ENCODE peak calls at places on chromosomes 5 and 9, in four cellular contexts. O is MCF 10A, X is Caco-2, K is breast epithelium. W is an unnamed sample.
A peak's percentile ranks its signal among the peaks of the same experiment; 100 is the strongest.

GRCh38 chr9:87672586-87672985 is 53.3 kb upstream of the CTSL start:
- DNase-seq in K (no peak), O (no peak), X (no peak), W (no peak)

GRCh38 chr9:16319646-16320045 is 550.8 kb downstream of the BNC2 start:
- DNase-seq in K (no peak), O (no peak), X (no peak), W (no peak)

GRCh38 chr5:119452060-119452372 is 281 bp upstream of the HSD17B4 start:
- DNase-seq in O (no peak), K (no peak), X (no peak), W (no peak)

GRCh38 chr5:74693176-74693575 is 8.1 kb downstream of the HEXB start:
- DNase-seq in O (peak; percentile 54), X (no peak), K (no peak), W (no peak)

GRCh38 chr9:104247899-104248460 is 153.9 kb downstream of the SMC2 start:
- DNase-seq in O (no peak), K (no peak), X (no peak), W (no peak)

GRCh38 chr5:75951158-75951557 is 132.0 kb upstream of the SV2C start:
- DNase-seq in K (no peak), O (no peak), X (no peak), W (no peak)

GRCh38 chr5:148147415-148147814 is 20.9 kb upstream of the SPINK14 start:
- DNase-seq in K (no peak), O (no peak), X (peak; percentile 71), W (no peak)

GRCh38 chr9:133931059-133931458 is 61.1 kb downstream of the VAV2 start:
- DNase-seq in K (no peak), O (no peak), X (no peak), W (no peak)

GRCh38 chr9:122221223-122221811 is 7.4 kb downstream of the LHX6 start:
- DNase-seq in X (no peak), O (no peak), K (no peak), W (no peak)

GRCh38 chr5:17379188-17379951 is 118.7 kb upstream of the TAF11L2 start:
- DNase-seq in K (no peak), O (peak; percentile 23), X (no peak), W (no peak)

GRCh38 chr9:127781821-127782220 is 3.4 kb upstream of the SH2D3C start:
- DNase-seq in K (no peak), O (no peak), X (no peak), W (no peak)

GRCh38 chr5:62720036-62720441 is 141.4 kb downstream of the LRRC70 start:
- DNase-seq in O (peak; percentile 34), X (peak; percentile 58), K (no peak), W (peak; percentile 70)

GRCh38 chr5:612498-613424 is 621 bp downstream of the CEP72 start:
- DNase-seq in O (peak; percentile 18), K (no peak), X (peak; percentile 55), W (no peak)

GRCh38 chr9:33329996-33330395 is 39.7 kb downstream of the NFX1 start:
- DNase-seq in K (no peak), X (no peak), O (peak; percentile 64), W (no peak)

GRCh38 chr5:94157704-94158608 is 416.6 kb upstream of the POU5F2 start:
- DNase-seq in X (no peak), O (no peak), K (no peak), W (no peak)

GRCh38 chr9:137804908-137805356 is 72.7 kb upstream of the CACNA1B start:
- DNase-seq in K (no peak), O (peak; percentile 13), X (no peak), W (no peak)

GRCh38 chr9:15306068-15306756 is 804 bp downstream of the TTC39B start:
- DNase-seq in O (peak; percentile 78), K (peak; percentile 84), X (peak; percentile 66), W (no peak)

GRCh38 chr9:11558043-11558442 is 945.2 kb upstream of the PTPRD start:
- DNase-seq in K (no peak), O (no peak), X (no peak), W (no peak)

GRCh38 chr9:14218253-14218652 is 95.7 kb downstream of the NFIB start:
- DNase-seq in K (no peak), O (no peak), X (no peak), W (no peak)

GRCh38 chr5:168006473-168007130 is 284.8 kb upstream of the WWC1 start:
- DNase-seq in O (no peak), X (no peak), K (no peak), W (no peak)

GRCh38 chr9:112338561-112338960 is 5.1 kb upstream of the PTBP3 start:
- DNase-seq in O (peak; percentile 64), X (no peak), K (no peak), W (no peak)

GRCh38 chr5:106766913-106767312 is 903.8 kb downstream of the EFNA5 start:
- DNase-seq in O (no peak), X (no peak), K (no peak), W (no peak)

GRCh38 chr9:120868676-120869359 is 8.2 kb downstream of the PHF19 start:
- DNase-seq in O (peak; percentile 99), X (peak; percentile 96), K (peak; percentile 97), W (peak; percentile 98)

GRCh38 chr9:105416840-105417239 is 31.0 kb upstream of the FSD1L start:
- DNase-seq in K (no peak), X (no peak), O (no peak), W (peak; percentile 31)

GRCh38 chr9:3441197-3441816 is 84.5 kb downstream of the RFX3 start:
- DNase-seq in O (peak; percentile 68), K (no peak), X (peak; percentile 34), W (peak; percentile 81)

GRCh38 chr5:95641803-95642220 is 4.8 kb upstream of the RFESD start:
- DNase-seq in O (no peak), X (no peak), K (peak; percentile 52), W (no peak)

GRCh38 chr5:139263431-139263975 is 30.0 kb upstream of the MATR3 start:
- DNase-seq in O (no peak), X (no peak), K (no peak), W (no peak)

GRCh38 chr5:146726891-146727290 is 151.7 kb downstream of the PPP2R2B start:
- DNase-seq in X (no peak), O (no peak), K (no peak), W (no peak)

GRCh38 chr5:6328173-6328572 is 50.2 kb downstream of the MED10 start:
- DNase-seq in K (no peak), X (peak; percentile 70), O (peak; percentile 43), W (peak; percentile 24)

GRCh38 chr5:122341087-122341486 is 29.1 kb downstream of the SNCAIP start:
- DNase-seq in K (no peak), O (no peak), X (no peak), W (peak; percentile 28)

GRCh38 chr5:89276566-89277305 is 393.8 kb upstream of the MEF2C start:
- DNase-seq in K (no peak), X (no peak), O (no peak), W (no peak)

GRCh38 chr5:151670074-151670686 is 16.5 kb downstream of the SPARC start:
- DNase-seq in K (no peak), O (no peak), X (peak; percentile 38), W (no peak)

GRCh38 chr9:110443878-110444245 is 106.2 kb upstream of the TXNDC8 start:
- DNase-seq in O (peak; percentile 49), K (no peak), X (no peak), W (no peak)

GRCh38 chr5:116971131-116971530 is 396.5 kb upstream of the SEMA6A start:
- DNase-seq in X (no peak), K (no peak), O (no peak), W (no peak)

GRCh38 chr9:111588846-111589245 is 10.6 kb downstream of the PTGR1 start:
- DNase-seq in K (no peak), O (peak; percentile 12), X (no peak), W (no peak)